ENCODE peak calls at places on chromosome 19, in seven cellular contexts. A, P, U, F, H, S and G are unnamed samples.

GRCh38 chr19:47378246-47378645 is 29.1 kb downstream of the DHX34 start:
- DNase-seq in A (no peak), P (no peak), U (no peak), F (peak), H (no peak), S (no peak), G (no peak)

GRCh38 chr19:30225615-30226463 is 146.3 kb upstream of the ZNF536 start:
- DNase-seq in A (no peak), P (no peak), U (no peak), F (no peak), H (no peak), S (no peak), G (no peak)

GRCh38 chr19:50703915-50704548 is 15.6 kb downstream of the SHANK1 start:
- DNase-seq in A (no peak), P (no peak), U (no peak), F (peak), H (no peak), S (no peak), G (no peak)

GRCh38 chr19:55432355-55432959 is 10.6 kb downstream of the SHISA7 start:
- DNase-seq in A (no peak), P (no peak), U (no peak), F (no peak), H (no peak), S (no peak), G (no peak)

GRCh38 chr19:19276851-19277250 is 3.8 kb upstream of the TM6SF2 start:
- DNase-seq in A (no peak), P (no peak), U (no peak), F (no peak), H (peak), S (no peak), G (peak)

GRCh38 chr19:37468961-37469777 is at the start of gene ZNF570:
- DNase-seq in A (peak), P (peak), U (peak), F (peak), H (peak), S (peak), G (peak)

GRCh38 chr19:19214892-19215291 is 3.1 kb downstream of the NCAN start:
- DNase-seq in A (no peak), P (peak), U (no peak), F (peak), H (peak), S (no peak), G (peak)

GRCh38 chr19:32570081-32570785 is 10.8 kb upstream of the PDCD5 start:
- DNase-seq in A (peak), P (peak), U (no peak), F (peak), H (peak), S (no peak), G (peak)

GRCh38 chr19:53981408-53981998 is 9.9 kb upstream of the CACNG6 start:
- DNase-seq in A (no peak), P (no peak), U (no peak), F (no peak), H (no peak), S (no peak), G (no peak)

GRCh38 chr19:49908480-49909420 is 12.1 kb upstream of the IL4I1 start:
- DNase-seq in A (no peak), P (no peak), U (no peak), F (no peak), H (no peak), S (no peak), G (no peak)

GRCh38 chr19:53102701-53103140 is 501 bp downstream of the ZNF160 start:
- DNase-seq in A (peak), P (peak), U (peak), F (peak), H (peak), S (peak), G (peak)

GRCh38 chr19:18633321-18633720 is 3.5 kb upstream of the KLHL26 start:
- DNase-seq in A (no peak), P (no peak), U (no peak), F (no peak), H (no peak), S (no peak), G (no peak)

GRCh38 chr19:42224940-42225717 is 5.0 kb downstream of the ZNF526 start:
- DNase-seq in A (no peak), P (no peak), U (no peak), F (no peak), H (no peak), S (no peak), G (no peak)

GRCh38 chr19:8512115-8512967 is 1.6 kb downstream of the ZNF414 start:
- DNase-seq in A (no peak), P (peak), U (no peak), F (peak), H (peak), S (no peak), G (no peak)

GRCh38 chr19:14416743-14417214 is 2.4 kb downstream of the DDX39A start:
- DNase-seq in A (peak), P (no peak), U (no peak), F (peak), H (no peak), S (no peak), G (no peak)

GRCh38 chr19:47107201-47107952 is 6.2 kb downstream of the ZC3H4 start:
- DNase-seq in A (peak), P (no peak), U (no peak), F (peak), H (peak), S (no peak), G (no peak)

GRCh38 chr19:5070922-5071321 is 102.0 kb downstream of the KDM4B start:
- DNase-seq in A (no peak), P (no peak), U (no peak), F (peak), H (no peak), S (no peak), G (no peak)
- TF ChIP-seq CTCF in A (no peak), P (no peak), U (no peak), F (no peak), H (no peak), S (no peak), G (no peak)

GRCh38 chr19:38838208-38838985 is 6.8 kb upstream of the ECH1 start:
- DNase-seq in A (peak), P (no peak), U (no peak), F (no peak), H (no peak), S (no peak), G (no peak)
- TF ChIP-seq CTCF in A (no peak), P (no peak), U (no peak), F (no peak), H (no peak), S (no peak), G (no peak)

DNA sequence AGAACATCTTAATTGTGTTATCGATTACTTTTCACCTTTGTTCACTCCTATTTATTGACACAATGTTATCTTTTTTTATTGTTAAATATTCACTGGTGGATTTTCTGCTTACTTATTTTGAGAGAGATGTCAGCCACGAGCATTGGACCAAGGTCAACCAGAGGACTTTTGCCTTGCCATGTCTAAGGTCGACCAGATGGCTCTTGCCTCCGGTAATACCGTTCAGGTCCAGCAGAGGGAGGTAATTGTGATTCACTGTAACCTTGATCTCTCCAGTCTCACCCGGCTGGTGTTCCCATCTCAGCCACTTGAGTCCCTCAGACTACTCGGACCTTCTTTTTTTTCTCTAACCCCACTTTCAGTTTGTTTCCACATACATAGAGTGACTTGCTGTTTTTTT is 1438.1 kb downstream of the UQCRFS1 start:
- DNase-seq in A (no peak), P (no peak), U (no peak), F (peak), H (peak), S (no peak), G (no peak)
- TF ChIP-seq CTCF in A (no peak), P (peak), U (peak), F (peak), H (peak), S (peak), G (peak)

DNA sequence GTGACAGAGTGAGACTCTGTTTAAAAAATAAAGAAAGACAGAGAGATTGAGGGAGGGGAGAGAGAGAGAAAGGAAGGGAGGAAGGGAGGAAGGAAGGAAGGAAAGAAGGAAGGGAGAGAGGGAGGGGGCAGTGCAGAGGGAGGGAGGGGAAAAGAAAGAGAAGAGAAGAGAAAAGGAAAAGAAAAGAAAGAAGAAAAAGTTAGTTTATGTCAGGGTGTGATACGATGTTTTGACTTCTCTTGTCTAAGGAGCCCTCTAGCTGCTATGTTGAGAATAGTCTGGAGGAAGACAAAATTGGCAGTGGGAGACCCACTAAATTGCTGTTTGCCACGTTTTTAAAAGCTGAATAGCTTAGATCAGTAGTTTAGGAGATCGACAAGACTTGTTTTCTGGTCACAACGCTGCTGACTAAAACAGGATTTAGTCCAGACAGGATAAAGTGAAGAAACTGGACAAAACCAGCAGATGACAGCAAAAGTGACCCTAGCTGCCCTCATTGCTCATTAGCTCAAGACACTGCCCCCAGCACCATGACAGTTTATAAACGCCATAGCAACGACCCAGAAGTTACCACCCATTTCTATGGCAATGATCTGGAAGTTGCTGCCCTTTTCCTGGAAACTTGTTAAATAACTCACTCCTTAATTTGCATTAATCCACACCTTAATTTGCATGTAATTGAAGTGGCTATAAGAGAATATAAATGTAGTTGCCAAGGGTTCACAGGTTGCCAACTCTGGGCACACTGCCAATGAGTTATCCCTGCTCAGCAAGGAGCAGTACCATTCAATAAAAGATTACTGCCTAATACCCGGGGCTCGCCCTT is 11.1 kb downstream of the TEX101 start:
- DNase-seq in A (peak), P (peak), U (no peak), F (peak), H (peak), S (no peak), G (no peak)
- TF ChIP-seq CTCF in A (no peak), P (peak), U (peak), F (peak), H (peak), S (no peak), G (no peak)

DNA sequence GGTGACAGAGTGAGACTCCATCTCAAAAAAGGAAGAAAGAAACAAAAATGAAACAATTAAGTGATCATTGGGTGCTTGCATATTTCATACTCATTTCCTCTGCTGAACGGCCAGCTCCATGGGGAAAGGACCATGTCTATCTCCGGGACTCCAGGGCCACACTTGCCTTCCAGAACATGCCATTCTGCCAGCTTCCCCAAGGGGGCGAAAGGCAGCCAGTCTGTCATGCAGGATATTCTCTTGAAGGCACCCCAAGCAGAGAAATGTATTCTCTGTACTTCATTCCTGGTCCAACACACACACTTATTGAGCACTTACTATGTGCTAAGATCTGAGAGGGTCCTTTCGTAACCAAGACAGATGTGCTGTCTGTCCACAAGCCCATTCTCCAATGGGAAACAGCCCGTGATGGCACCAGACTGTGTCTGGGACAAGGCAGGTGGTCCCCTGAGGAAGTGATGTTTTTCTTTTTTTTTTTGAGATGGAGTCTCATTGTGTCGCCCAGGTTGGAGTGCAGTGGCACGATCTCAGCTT is 10.2 kb upstream of the CARM1 start:
- DNase-seq in A (peak), P (peak), U (no peak), F (peak), H (peak), S (no peak), G (peak)
- TF ChIP-seq CTCF in A (no peak), P (peak), U (peak), F (peak), H (peak), S (peak), G (peak)

DNA sequence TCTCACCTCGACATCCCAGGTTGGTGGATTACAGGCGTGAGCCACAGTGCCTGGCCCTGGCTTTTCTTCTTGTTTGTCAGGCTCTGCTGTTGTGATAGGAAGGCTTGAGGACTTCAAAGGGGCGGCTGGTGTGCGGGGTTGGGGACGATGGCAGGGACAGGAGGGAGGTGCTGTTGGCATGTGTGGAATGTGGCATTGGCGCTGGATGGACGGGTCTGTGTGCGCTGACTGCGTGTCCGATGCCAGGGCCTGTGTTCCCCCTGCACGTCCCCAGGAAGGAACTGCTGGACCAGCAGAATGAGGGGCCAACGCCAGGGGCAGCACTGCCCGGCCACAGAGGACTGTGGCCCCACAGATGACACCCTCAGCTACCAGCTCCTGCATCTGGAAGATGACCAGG is 12.7 kb upstream of the PTBP1 start:
- DNase-seq in A (no peak), P (no peak), U (no peak), F (no peak), H (no peak), S (no peak), G (no peak)
- TF ChIP-seq CTCF in A (no peak), P (no peak), U (no peak), F (no peak), H (no peak), S (no peak), G (no peak)

GRCh38 chr19:12202250-12202649 is 39.4 kb downstream of the ZNF136 start:
- DNase-seq in A (peak), P (no peak), U (no peak), F (peak), H (peak), S (peak), G (no peak)
- TF ChIP-seq CTCF in A (no peak), P (no peak), U (peak), F (peak), H (peak), S (peak), G (no peak)

GRCh38 chr19:33734913-33735312 is 61.8 kb upstream of the KCTD15 start:
- DNase-seq in A (no peak), P (no peak), U (no peak), F (no peak), H (no peak), S (no peak), G (no peak)

GRCh38 chr19:33740811-33741396 is 55.8 kb upstream of the KCTD15 start:
- DNase-seq in A (no peak), P (peak), U (no peak), F (peak), H (peak), S (no peak), G (peak)

GRCh38 chr19:33737704-33738103 is 59.0 kb upstream of the KCTD15 start:
- DNase-seq in A (no peak), P (no peak), U (no peak), F (no peak), H (no peak), S (no peak), G (no peak)

GRCh38 chr19:33736158-33736557 is 60.5 kb upstream of the KCTD15 start:
- DNase-seq in A (no peak), P (no peak), U (no peak), F (no peak), H (no peak), S (no peak), G (no peak)

DNA sequence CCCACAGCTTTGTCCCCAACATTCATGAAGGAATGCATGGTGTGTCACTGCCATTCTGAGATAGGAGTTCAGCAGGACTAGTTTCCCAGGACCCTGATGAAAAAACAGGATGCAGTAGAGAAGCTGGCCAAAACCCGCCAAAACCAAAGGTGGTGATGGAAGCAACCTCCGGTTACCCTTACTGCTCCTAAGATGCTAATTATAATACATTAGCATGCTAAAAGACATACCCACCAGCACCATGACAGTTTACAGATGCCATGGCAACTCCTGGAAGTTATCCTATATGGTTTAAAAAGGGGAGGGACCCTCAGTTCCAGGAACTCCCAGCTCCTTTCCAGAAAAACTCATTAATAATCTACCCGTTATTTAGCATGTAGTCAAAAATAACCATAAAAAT is 59.9 kb upstream of the KCTD15 start:
- DNase-seq in A (no peak), P (no peak), U (no peak), F (no peak), H (no peak), S (no peak), G (no peak)
- TF ChIP-seq CTCF in A (no peak), P (no peak), U (no peak), F (no peak), H (no peak), S (no peak), G (no peak)

GRCh38 chr19:6018786-6019185 is 40.8 kb upstream of the RANBP3 start:
- DNase-seq in A (no peak), P (no peak), U (no peak), F (no peak), H (no peak), S (no peak), G (peak)

GRCh38 chr19:6017576-6017975 is 39.6 kb upstream of the RANBP3 start:
- DNase-seq in A (no peak), P (no peak), U (no peak), F (no peak), H (no peak), S (no peak), G (no peak)

GRCh38 chr19:6012416-6013170 is 34.7 kb upstream of the RANBP3 start:
- DNase-seq in A (no peak), P (no peak), U (no peak), F (no peak), H (no peak), S (no peak), G (no peak)

GRCh38 chr19:6014551-6015135 is 36.7 kb upstream of the RANBP3 start:
- DNase-seq in A (no peak), P (no peak), U (no peak), F (no peak), H (no peak), S (no peak), G (no peak)

GRCh38 chr19:6015841-6016545 is 38.1 kb upstream of the RANBP3 start:
- DNase-seq in A (no peak), P (no peak), U (no peak), F (no peak), H (no peak), S (no peak), G (no peak)
- TF ChIP-seq CTCF in A (no peak), P (no peak), U (no peak), F (no peak), H (no peak), S (no peak), G (no peak)